ENCODE peak calls at places on chromosomes 5 and 9, in eight cellular contexts. Z, J, L, V, K, D, U and C are unnamed samples.

GRCh38 chr9:112654282-112654681 is 63.6 kb downstream of the INIP start:
- DNase-seq in Z (no peak), J (no peak), L (no peak), V (no peak), K (no peak), D (no peak), U (no peak), C (peak)

GRCh38 chr9:37035472-37036236 is 1.6 kb upstream of the PAX5 start:
- DNase-seq in Z (no peak), J (no peak), L (no peak), V (no peak), K (no peak), D (no peak), U (peak), C (no peak)

GRCh38 chr9:116998305-116998704 is 311.2 kb downstream of the TRIM32 start:
- DNase-seq in Z (no peak), J (peak), L (no peak), V (no peak), K (no peak), D (peak), U (no peak), C (no peak)

GRCh38 chr5:149452007-149452664 is 73.0 kb upstream of the IL17B start:
- DNase-seq in Z (no peak), J (peak), L (peak), V (no peak), K (no peak), D (peak), U (no peak), C (no peak)

GRCh38 chr5:5886812-5887486 is 464.5 kb downstream of the ICE1 start:
- DNase-seq in Z (no peak), J (no peak), L (no peak), V (peak), K (peak), D (no peak), U (peak), C (peak)

GRCh38 chr5:93219641-93220145 is 361.3 kb downstream of the NR2F1-AS1 start:
- DNase-seq in Z (no peak), J (no peak), L (no peak), V (no peak), K (no peak), D (no peak), U (no peak), C (no peak)

GRCh38 chr9:80561526-80561925 is 989.8 kb downstream of the TLE4 start:
- DNase-seq in Z (no peak), J (no peak), L (no peak), V (no peak), K (no peak), D (no peak), U (no peak), C (no peak)

GRCh38 chr5:1546556-1546955 is 22.8 kb upstream of the LPCAT1 start:
- DNase-seq in Z (no peak), J (no peak), L (peak), V (no peak), K (no peak), D (no peak), U (no peak), C (no peak)

GRCh38 chr5:177429248-177430045 is 3.0 kb downstream of the GRK6 start:
- DNase-seq in Z (peak), J (no peak), L (peak), V (no peak), K (peak), D (no peak), U (no peak), C (no peak)

GRCh38 chr5:34043099-34043876 is at the start of gene C1QTNF3:
- DNase-seq in Z (no peak), J (no peak), L (peak), V (no peak), K (no peak), D (no peak), U (peak), C (no peak)